ENCODE peak calls at places on chromosome 10, in five cellular contexts. T is tibial artery; R is testis; O is heart left ventricle; W is CD4-positive, CD25-positive, alpha-beta regulatory T cell. N is an unnamed sample. For H3K36me3, the result is how much of the 10 kb centered on the place peaks cover.

GRCh38 chr10:34247560-34247959 is 567.5 kb downstream of the PARD3 start:
- DNase-seq in W (no peak), O (no peak), T (no peak), R (no peak), N (no peak)

GRCh38 chr10:104472505-104472904 is 118.9 kb downstream of the CFAP58 start:
- DNase-seq in O (no peak), R (no peak), T (no peak), W (no peak), N (no peak)

GRCh38 chr10:99369126-99369525 is 40.0 kb downstream of the CNNM1 start:
- DNase-seq in O (no peak), T (no peak), W (no peak), R (no peak), N (no peak)

GRCh38 chr10:18164093-18164492 is 23.9 kb downstream of the CACNB2 start:
- DNase-seq in R (no peak), W (no peak), O (no peak), T (no peak), N (no peak)

GRCh38 chr10:100109670-100110069 is 28.0 kb upstream of the CPN1 start:
- DNase-seq in W (no peak), T (no peak), R (no peak), O (no peak), N (no peak)

GRCh38 chr10:15067154-15067553 is 21.4 kb downstream of the ACBD7 start:
- DNase-seq in W (no peak), O (no peak), R (no peak), T (no peak), N (no peak)

GRCh38 chr10:100715445-100716385 is 29.7 kb upstream of the PAX2 start:
- DNase-seq in R (peak), W (no peak), T (no peak), O (no peak), N (no peak)

GRCh38 chr10:116974442-116975005 is 30.5 kb downstream of the SHTN1 start:
- DNase-seq in R (peak), W (no peak), O (no peak), T (no peak), N (no peak)

GRCh38 chr10:15196335-15196834 is 27.9 kb upstream of the NMT2 start:
- DNase-seq in W (no peak), O (no peak), R (no peak), T (no peak), N (no peak)

GRCh38 chr10:1609596-1609995 is 127.7 kb downstream of the ADARB2 start:
- DNase-seq in W (no peak), R (no peak), T (no peak), O (no peak), N (no peak)

GRCh38 chr10:130340816-130341215 is 204.6 kb downstream of the GLRX3 start:
- DNase-seq in W (no peak), R (no peak), O (no peak), T (no peak), N (no peak)

GRCh38 chr10:129631011-129631410 is 164.0 kb downstream of the MGMT start:
- DNase-seq in T (no peak), O (no peak), W (no peak), R (no peak), N (no peak)

GRCh38 chr10:43667317-43667731 is 18.6 kb upstream of the ZNF32 start:
- DNase-seq in T (no peak), W (no peak), O (no peak), R (no peak), N (no peak)

GRCh38 chr10:71301371-71301916 is 17.6 kb upstream of the SLC29A3 start:
- DNase-seq in W (no peak), O (no peak), T (no peak), R (no peak), N (no peak)

GRCh38 chr10:34908472-34908871 is 93.4 kb upstream of the PARD3 start:
- DNase-seq in R (no peak), O (no peak), W (no peak), T (no peak), N (no peak)

GRCh38 chr10:76316234-76316633 is 884.8 kb downstream of the LRMDA start:
- DNase-seq in W (no peak), R (no peak), T (no peak), O (no peak), N (no peak)

GRCh38 chr10:25068152-25069058 is 52.0 kb downstream of the THNSL1 start:
- DNase-seq in R (no peak), T (no peak), O (no peak), W (no peak), N (peak)

GRCh38 chr10:99466632-99467031 is 36.2 kb upstream of the GOT1 start:
- DNase-seq in R (no peak), O (no peak), T (peak), W (no peak), N (no peak)

GRCh38 chr10:33781666-33782395 is 447.4 kb upstream of the NRP1 start:
- DNase-seq in T (peak), R (no peak), O (no peak), W (no peak), N (no peak)

GRCh38 chr10:52542891-52543290 is 228.8 kb downstream of the DKK1 start:
- DNase-seq in O (no peak), W (no peak), T (no peak), R (no peak), N (no peak)

GRCh38 chr10:32948451-32948850 is 9.6 kb downstream of the ITGB1 start:
- DNase-seq in O (no peak), R (no peak), T (no peak), W (no peak), N (peak)

GRCh38 chr10:132274581-132274980 is 33.2 kb downstream of the STK32C start:
- DNase-seq in R (no peak), W (no peak), T (no peak), O (no peak), N (no peak)

GRCh38 chr10:128579280-128579679 is 453.1 kb upstream of the MKI67 start:
- DNase-seq in W (no peak), O (no peak), T (no peak), R (no peak), N (no peak)

GRCh38 chr10:11515596-11516418 is 95.6 kb downstream of the USP6NL start:
- DNase-seq in W (peak), T (peak), R (peak), O (peak), N (peak)

GRCh38 chr10:11742779-11743298 is 657 bp downstream of the ECHDC3 start:
- DNase-seq in T (no peak), R (peak), O (peak), W (no peak), N (no peak)

GRCh38 chr10:69745698-69746097 is 56.0 kb upstream of the COL13A1 start:
- DNase-seq in T (no peak), W (no peak), R (no peak), O (no peak), N (no peak)

GRCh38 chr10:124005991-124006392 is 87.4 kb downstream of the CHST15 start:
- DNase-seq in W (no peak), R (no peak), T (no peak), O (no peak), N (no peak)

GRCh38 chr10:122565766-122566206 is 5.2 kb downstream of the DMBT1 start:
- DNase-seq in W (peak), T (peak), R (peak), O (peak), N (peak)

GRCh38 chr10:31686566-31686965 is 242.1 kb downstream of the ARHGAP12 start:
- DNase-seq in T (no peak), W (no peak), O (no peak), R (no peak), N (no peak)

GRCh38 chr10:14184841-14185500 is 145.8 kb downstream of the FRMD4A start:
- DNase-seq in T (no peak), O (no peak), R (no peak), W (peak), N (peak)

GRCh38 chr10:117980216-117980615 is 66.5 kb downstream of the RAB11FIP2 start:
- DNase-seq in W (no peak), O (no peak), R (no peak), T (no peak), N (no peak)

GRCh38 chr10:103969857-103970627 is 3.1 kb downstream of the SLK start:
- DNase-seq in T (no peak), W (no peak), R (no peak), O (no peak), N (no peak)

GRCh38 chr10:14056545-14057332 is 274.0 kb downstream of the FRMD4A start:
- DNase-seq in W (no peak), R (no peak), T (no peak), O (no peak), N (no peak)

GRCh38 chr10:31749981-31750850 is 178.4 kb downstream of the ARHGAP12 start:
- DNase-seq in W (no peak), R (peak), O (peak), T (no peak), N (no peak)

GRCh38 chr10:87541114-87541513 is 36.4 kb downstream of the MINPP1 start:
- DNase-seq in R (no peak), W (no peak), O (no peak), T (no peak), N (no peak)

GRCh38 chr10:50604823-50605222 is 18.9 kb downstream of the SGMS1 start:
- DNase-seq in W (no peak), T (no peak), O (no peak), R (no peak), N (no peak)

GRCh38 chr10:124521429-124521871 is 59.8 kb downstream of the LHPP start:
- DNase-seq in W (no peak), T (no peak), R (peak), O (no peak), N (no peak)

GRCh38 chr10:98293550-98294269 is 25.7 kb upstream of the LOXL4 start:
- DNase-seq in W (no peak), O (peak), T (no peak), R (no peak), N (no peak)

GRCh38 chr10:109898666-109899577 is 24.4 kb downstream of the XPNPEP1 start:
- DNase-seq in O (peak), T (peak), W (no peak), R (no peak), N (no peak)
- H3K36me3 ChIP-seq in O (under half), T (under half), W (under half), R (under half), N (under half)

GRCh38 chr10:22760025-22760424 is 45.6 kb upstream of the PIP4K2A start:
- DNase-seq in W (no peak), R (no peak), T (no peak), O (no peak), N (no peak)
- H3K36me3 ChIP-seq in W (under half), R (under half), T (under half), O (under half), N (under half)

GRCh38 chr10:109893371-109893770 is 29.9 kb downstream of the XPNPEP1 start:
- DNase-seq in W (no peak), O (no peak), R (no peak), T (no peak), N (no peak)

GRCh38 chr10:109891105-109891504 is 32.2 kb downstream of the XPNPEP1 start:
- DNase-seq in R (no peak), O (no peak), T (no peak), W (no peak), N (no peak)

GRCh38 chr10:109894516-109894915 is 28.8 kb downstream of the XPNPEP1 start:
- DNase-seq in O (peak), T (peak), R (peak), W (no peak), N (no peak)

GRCh38 chr10:109892087-109892486 is 31.2 kb downstream of the XPNPEP1 start:
- DNase-seq in W (no peak), T (no peak), O (no peak), R (no peak), N (no peak)

GRCh38 chr10:109892885-109893284 is 30.4 kb downstream of the XPNPEP1 start:
- DNase-seq in T (no peak), O (no peak), R (peak), W (no peak), N (no peak)
- H3K36me3 ChIP-seq in T (under half), O (under half), R (under half), W (under half), N (under half)

DNA sequence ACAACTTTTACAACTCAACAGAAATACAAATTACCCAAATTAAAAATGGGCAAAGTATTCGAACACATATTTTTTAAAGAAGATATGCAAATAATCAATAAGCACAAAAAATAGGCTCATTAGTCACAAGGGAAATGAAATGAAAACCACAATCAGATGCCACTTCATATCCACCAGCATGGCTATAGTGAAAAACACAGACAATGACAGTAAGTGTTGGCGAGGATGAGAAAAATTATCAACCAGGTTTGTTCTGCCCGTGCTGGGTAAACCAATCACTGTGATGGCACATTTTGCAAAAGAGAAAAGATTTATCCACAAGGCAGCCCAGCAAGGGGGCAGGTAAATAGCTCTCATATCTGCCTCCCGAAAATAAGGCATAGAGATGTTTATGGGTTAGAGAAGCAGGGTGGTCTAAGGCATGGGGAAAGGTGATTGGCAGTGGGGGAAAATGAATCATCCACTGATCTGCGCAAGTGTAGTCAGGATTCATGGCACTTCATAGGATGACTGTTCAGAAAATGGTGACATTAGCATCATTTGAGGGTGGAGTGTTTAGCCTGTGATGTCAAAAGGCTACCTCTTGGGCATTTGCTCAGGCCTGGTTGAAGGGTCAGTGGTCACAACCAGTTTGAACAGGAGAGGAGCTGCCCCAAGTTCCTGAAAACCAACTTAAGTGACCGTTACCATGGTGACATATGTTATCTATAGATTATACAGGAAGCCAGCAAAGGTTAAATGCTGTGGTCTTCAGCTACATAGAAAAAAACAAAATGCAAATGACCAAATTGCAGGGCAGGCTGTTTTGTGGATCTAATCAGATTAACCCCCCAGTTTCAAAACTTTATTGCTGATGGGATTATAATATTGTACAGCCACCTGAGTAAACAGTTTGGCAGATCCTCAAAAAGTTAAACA is 8.0 kb upstream of the CFAP70 start:
- DNase-seq in R (no peak), W (peak), O (no peak), T (no peak), N (no peak)
- H3K36me3 ChIP-seq in R (under half), W (under half), O (half or more), T (under half), N (under half)

DNA sequence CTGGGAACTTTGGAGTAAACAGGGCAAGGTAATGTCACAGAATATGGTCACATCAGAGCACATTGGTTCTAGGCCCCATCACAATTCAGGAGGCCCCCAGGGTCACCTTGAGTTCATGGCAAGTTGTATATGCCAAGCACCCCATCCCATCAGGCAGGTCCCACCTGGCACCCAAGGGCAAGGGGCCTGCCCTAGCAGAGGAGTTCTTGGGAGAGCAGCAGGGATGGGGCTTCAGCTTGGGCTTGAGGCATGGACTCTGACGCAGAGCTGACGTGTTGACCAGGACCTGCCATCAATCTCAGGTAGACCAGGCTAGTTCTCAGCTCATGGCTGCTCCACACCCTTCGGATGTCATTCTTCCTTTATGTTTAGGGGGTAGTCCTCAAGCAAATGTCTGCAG is 20.9 kb downstream of the PLAC9 start:
- DNase-seq in R (no peak), W (no peak), T (no peak), O (no peak), N (no peak)
- H3K36me3 ChIP-seq in R (under half), W (half or more), T (under half), O (half or more), N (half or more)

N was measured in DND-41.